ENCODE peak calls at places on chromosomes 13 and 19, in six cellular contexts. Q is mesenchymal stem cell, P is IMR-90, X is H1, Y is H9, S is trophoblast cell. W is an unnamed sample.

GRCh38 chr13:76231522-76232167 is 595.5 kb downstream of the LMO7 start:
- DNase-seq in P (no peak), Q (peak; percentile 14), Y (peak; percentile 31), X (no peak), S (no peak), W (no peak)

GRCh38 chr19:13160557-13160956 is 10.3 kb downstream of the IER2 start:
- DNase-seq in X (no peak), Y (no peak), P (peak; percentile 66), S (peak; percentile 48), Q (peak; percentile 61), W (no peak)

GRCh38 chr19:58518261-58519086 is 1.1 kb downstream of the ZBTB45 start:
- DNase-seq in Q (no peak), X (no peak), S (no peak), P (no peak), Y (peak; percentile 32), W (no peak)

GRCh38 chr13:59337070-59337469 is 826.7 kb downstream of the DIAPH3 start:
- DNase-seq in S (no peak), X (no peak), Q (peak; percentile 66), Y (no peak), P (no peak), W (no peak)

GRCh38 chr19:33621811-33622504 is at the start of gene CHST8:
- DNase-seq in Y (peak; percentile 82), X (peak; percentile 86), S (peak; percentile 62), Q (no peak), P (no peak), W (peak; percentile 73)

GRCh38 chr13:21058361-21058760 is 3.0 kb downstream of the LATS2 start:
- DNase-seq in S (peak; percentile 43), Q (no peak), P (no peak), Y (no peak), X (no peak), W (no peak)

GRCh38 chr19:56423276-56423984 is 19.3 kb downstream of the ZNF583 start:
- DNase-seq in S (no peak), X (no peak), Y (no peak), Q (peak; percentile 9), P (no peak), W (no peak)

GRCh38 chr13:113559901-113560644 is 24.5 kb upstream of the TFDP1 start:
- DNase-seq in Q (no peak), P (no peak), Y (peak; percentile 23), X (peak; percentile 34), S (no peak), W (no peak)

GRCh38 chr19:58355215-58355796 is 2.0 kb upstream of the A1BG start:
- DNase-seq in S (no peak), Q (no peak), P (no peak), Y (no peak), X (no peak), W (no peak)

GRCh38 chr13:110346661-110347067 is 39.6 kb downstream of the COL4A2 start:
- DNase-seq in P (no peak), S (peak; percentile 74), Q (no peak), Y (no peak), X (no peak), W (no peak)

GRCh38 chr19:18194554-18195238 is 1.7 kb downstream of the MPV17L2 start:
- DNase-seq in S (peak; percentile 23), X (peak; percentile 76), Q (peak; percentile 24), P (peak; percentile 34), Y (peak; percentile 77), W (no peak)

GRCh38 chr19:49691243-49692101 is 556 bp downstream of the CPT1C start:
- DNase-seq in Q (peak; percentile 74), S (peak; percentile 19), P (peak; percentile 70), Y (peak; percentile 78), X (peak; percentile 84), W (peak; percentile 80)

GRCh38 chr13:77176350-77176749 is 149.4 kb upstream of the FBXL3 start:
- DNase-seq in P (peak; percentile 89), X (no peak), Y (no peak), Q (peak; percentile 49), S (peak; percentile 86), W (no peak)

GRCh38 chr13:66994097-66994496 is 236.0 kb downstream of the PCDH9 start:
- DNase-seq in Q (peak; percentile 76), S (peak; percentile 3), Y (peak; percentile 85), X (peak; percentile 85), P (peak; percentile 52), W (peak; percentile 65)

GRCh38 chr13:44573790-44574465 is 2.2 kb downstream of the TSC22D1 start:
- DNase-seq in X (no peak), Q (peak; percentile 50), Y (peak; percentile 55), P (peak; percentile 67), S (peak; percentile 66), W (no peak)

GRCh38 chr13:110433014-110433413 is 125.9 kb downstream of the COL4A2 start:
- DNase-seq in X (no peak), Y (no peak), P (no peak), S (no peak), Q (no peak), W (no peak)

GRCh38 chr13:50873481-50873880 is 30.0 kb upstream of the DLEU7 start:
- DNase-seq in S (no peak), X (no peak), Q (no peak), P (peak; percentile 1), Y (no peak), W (no peak)

GRCh38 chr19:10748924-10749434 is 31.1 kb downstream of the DNM2 start:
- DNase-seq in X (no peak), P (no peak), Y (no peak), S (peak; percentile 91), Q (peak; percentile 43), W (no peak)

GRCh38 chr13:41156611-41157010 is 24.0 kb upstream of the KBTBD6 start:
- DNase-seq in Y (no peak), Q (no peak), S (no peak), P (no peak), X (no peak), W (no peak)

GRCh38 chr13:48068952-48069351 is 26.0 kb downstream of the MED4 start:
- DNase-seq in X (no peak), P (no peak), Q (no peak), Y (no peak), S (no peak), W (no peak)

GRCh38 chr13:78138756-78139155 is 220.1 kb upstream of the EDNRB start:
- DNase-seq in X (no peak), Y (no peak), Q (no peak), P (no peak), S (peak; percentile 12), W (no peak)

GRCh38 chr13:30038884-30039283 is 188.5 kb upstream of the UBL3 start:
- DNase-seq in Y (no peak), Q (no peak), S (no peak), P (peak; percentile 60), X (no peak), W (no peak)

GRCh38 chr19:11684987-11685675 is 53.6 kb downstream of the ZNF823 start:
- DNase-seq in S (no peak), Q (no peak), X (no peak), P (no peak), Y (no peak), W (no peak)

GRCh38 chr13:22960827-22961226 is 220.0 kb upstream of the SGCG start:
- DNase-seq in X (peak; percentile 31), Q (no peak), S (no peak), P (no peak), Y (no peak), W (no peak)

GRCh38 chr13:36293497-36293896 is 4.1 kb downstream of the CCDC169 start:
- DNase-seq in X (no peak), Q (no peak), Y (no peak), P (no peak), S (peak; percentile 77), W (no peak)

GRCh38 chr19:38850231-38850975 is 617 bp upstream of the HNRNPL start:
- DNase-seq in Q (peak; percentile 100), X (peak; percentile 96), Y (peak; percentile 100), S (peak; percentile 100), P (peak; percentile 100), W (peak; percentile 100)

GRCh38 chr19:38849746-38850230 is at the start of gene HNRNPL:
- DNase-seq in Q (no peak), S (no peak), P (no peak), X (peak; percentile 99), Y (no peak), W (no peak)

GRCh38 chr19:38846097-38846496 is 3.7 kb downstream of the HNRNPL start:
- DNase-seq in Y (no peak), P (no peak), S (no peak), Q (no peak), X (no peak), W (no peak)

GRCh38 chr19:38849147-38849745 is 540 bp downstream of the HNRNPL start:
- DNase-seq in Y (peak; percentile 89), S (peak; percentile 98), Q (peak; percentile 94), X (peak; percentile 94), P (peak; percentile 92), W (peak; percentile 96)

GRCh38 chr19:38848299-38849146 is 1.3 kb downstream of the HNRNPL start:
- DNase-seq in Q (no peak), X (no peak), Y (no peak), S (no peak), P (no peak), W (no peak)
- H2BK5ac ChIP-seq in Q (no peak overlapping the region), X (peak overlapping the region; percentile 82), Y (no peak overlapping the region), S (peak overlapping the region; percentile 58), P (peak overlapping the region; percentile 43), W (no peak overlapping the region)

DNA sequence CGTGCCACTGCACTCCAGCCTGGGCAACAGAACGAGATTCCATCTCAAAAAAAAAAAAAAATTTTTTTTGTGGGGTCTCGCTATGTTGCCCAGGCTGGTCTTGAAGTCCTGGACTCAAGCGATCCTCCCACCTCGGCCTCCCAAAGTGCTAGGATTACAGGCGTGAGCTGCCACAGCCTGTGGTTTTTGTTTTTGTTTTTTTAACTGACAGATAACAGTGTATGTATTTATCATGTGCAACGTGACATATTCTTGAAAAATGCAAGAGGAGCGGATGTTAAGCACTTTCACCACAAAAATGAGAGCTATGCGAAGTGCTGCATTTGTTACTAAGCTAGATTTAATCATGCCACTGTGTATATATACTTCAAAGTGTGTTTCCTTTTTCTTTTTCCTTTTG is 49.0 kb downstream of the ARHGEF18 start:
- DNase-seq in Q (peak; percentile 96), S (peak; percentile 94), P (peak; percentile 90), X (no peak), Y (no peak), W (no peak)
- H3K14ac ChIP-seq in Q (no peak overlapping the region), S (no peak overlapping the region), P (no peak overlapping the region), X (no peak overlapping the region), Y (no peak overlapping the region), W (no peak overlapping the region)

DNA sequence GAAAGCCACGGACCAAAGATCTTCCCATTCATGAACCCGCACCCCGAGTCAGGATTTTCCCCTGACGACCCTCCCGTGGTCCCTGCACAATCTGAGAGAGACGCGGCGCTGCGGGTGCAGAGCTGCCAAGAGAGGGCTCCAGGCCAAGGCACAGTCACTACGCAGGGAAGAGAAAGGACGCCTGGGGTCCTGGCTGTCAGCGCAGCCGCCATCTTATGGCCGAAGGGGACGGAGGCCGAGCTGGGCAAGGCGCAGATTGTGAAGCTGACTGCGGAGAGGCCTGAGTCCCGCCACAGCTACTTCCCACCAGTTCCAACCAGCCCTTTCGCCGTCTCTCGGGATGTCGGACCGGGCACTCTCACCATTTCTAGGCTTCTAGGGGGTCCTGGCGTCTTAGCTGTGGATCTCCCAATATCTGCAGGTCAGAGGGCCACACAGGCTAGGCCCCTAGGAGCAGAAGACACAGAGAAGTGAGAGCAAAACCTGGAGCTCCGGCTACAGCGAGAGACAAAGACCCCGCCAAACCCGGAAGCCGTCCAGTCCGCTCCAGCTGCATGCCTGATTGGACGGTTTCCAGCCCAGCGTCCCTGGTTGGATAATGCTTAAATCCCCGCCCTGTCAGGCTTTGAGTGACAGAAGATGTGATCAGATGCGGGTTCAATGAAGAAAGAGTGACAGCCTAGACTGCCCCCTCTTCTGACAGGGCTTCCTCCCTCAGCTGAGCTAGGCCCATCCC is at the start of gene ZNF100:
- DNase-seq in S (peak; percentile 97), X (peak; percentile 87), Y (peak; percentile 94), P (peak; percentile 90), Q (peak; percentile 92), W (peak; percentile 91)
- H2BK5ac ChIP-seq in S (peak within 1 kb of the TSS; percentile 76), X (peak within 1 kb of the TSS; percentile 97), Y (no peak within 1 kb of the TSS), P (peak within 1 kb of the TSS; percentile 22), Q (no peak within 1 kb of the TSS), W (no peak within 1 kb of the TSS)

GRCh38 chr19:41813911-41814310 is 17.5 kb downstream of the CEACAM3 start:
- DNase-seq in X (no peak), Q (no peak), P (no peak), Y (no peak), S (no peak), W (no peak)
- H3K14ac ChIP-seq in X (no peak overlapping the region), Q (no peak overlapping the region), P (no peak overlapping the region), Y (no peak overlapping the region), S (no peak overlapping the region), W (no peak overlapping the region)

W was measured in neuronal stem cell.